ENCODE peak calls at places on chromosome 21, in ten cellular contexts. One of them, this sample, is unnamed.

GRCh38 chr21:35256468-35256988 is 207.4 kb upstream of the RUNX1 start:
- DNase-seq in lower lobe of right lung: peak; percentile 83
- DNase-seq in HT-29: peak; percentile 80
- DNase-seq in HTR-8/SVneo: peak; percentile 78
- DNase-seq in GM12892: no peak
- DNase-seq in astrocyte: peak; percentile 99
- DNase-seq in EL: peak; percentile 98
- DNase-seq in iPS-NIHi11: peak; percentile 14
- DNase-seq in amniotic stem cell: peak; percentile 88
- DNase-seq in glutamatergic neuron: no peak
- DNase-seq in this sample: no peak

GRCh38 chr21:44263768-44264167 is 2.1 kb upstream of the DNMT3L start:
- DNase-seq in GM12892: no peak
- DNase-seq in iPS-NIHi11: no peak
- DNase-seq in HTR-8/SVneo: no peak
- DNase-seq in HT-29: no peak
- DNase-seq in amniotic stem cell: no peak
- DNase-seq in lower lobe of right lung: no peak
- DNase-seq in astrocyte: no peak
- DNase-seq in EL: no peak
- DNase-seq in glutamatergic neuron: peak; percentile 22
- DNase-seq in this sample: no peak

GRCh38 chr21:43691801-43692200 is 27.1 kb upstream of the PDXK start:
- DNase-seq in astrocyte: no peak
- DNase-seq in iPS-NIHi11: no peak
- DNase-seq in HT-29: no peak
- DNase-seq in amniotic stem cell: no peak
- DNase-seq in HTR-8/SVneo: no peak
- DNase-seq in lower lobe of right lung: peak; percentile 28
- DNase-seq in glutamatergic neuron: no peak
- DNase-seq in EL: no peak
- DNase-seq in GM12892: no peak
- DNase-seq in this sample: no peak

GRCh38 chr21:25556087-25556486 is 51.2 kb downstream of the MRPL39 start:
- DNase-seq in glutamatergic neuron: no peak
- DNase-seq in astrocyte: no peak
- DNase-seq in lower lobe of right lung: no peak
- DNase-seq in iPS-NIHi11: no peak
- DNase-seq in HT-29: no peak
- DNase-seq in EL: peak; percentile 33
- DNase-seq in amniotic stem cell: no peak
- DNase-seq in GM12892: no peak
- DNase-seq in HTR-8/SVneo: no peak
- DNase-seq in this sample: no peak

GRCh38 chr21:15289896-15290841 is 225.4 kb upstream of the NRIP1 start:
- DNase-seq in iPS-NIHi11: peak; percentile 65
- DNase-seq in GM12892: no peak
- DNase-seq in lower lobe of right lung: peak; percentile 51
- DNase-seq in HTR-8/SVneo: no peak
- DNase-seq in glutamatergic neuron: peak; percentile 63
- DNase-seq in amniotic stem cell: no peak
- DNase-seq in EL: peak; percentile 18
- DNase-seq in astrocyte: no peak
- DNase-seq in HT-29: peak; percentile 43
- DNase-seq in this sample: no peak

GRCh38 chr21:38917045-38917774 is 111.5 kb downstream of the ETS2 start:
- DNase-seq in EL: no peak
- DNase-seq in glutamatergic neuron: no peak
- DNase-seq in amniotic stem cell: no peak
- DNase-seq in iPS-NIHi11: no peak
- DNase-seq in HTR-8/SVneo: no peak
- DNase-seq in GM12892: no peak
- DNase-seq in astrocyte: no peak
- DNase-seq in HT-29: peak; percentile 74
- DNase-seq in lower lobe of right lung: no peak
- DNase-seq in this sample: no peak

GRCh38 chr21:25682382-25682781 is 43.3 kb downstream of the JAM2 start:
- DNase-seq in astrocyte: no peak
- DNase-seq in lower lobe of right lung: no peak
- DNase-seq in amniotic stem cell: no peak
- DNase-seq in glutamatergic neuron: no peak
- DNase-seq in HTR-8/SVneo: no peak
- DNase-seq in iPS-NIHi11: no peak
- DNase-seq in HT-29: no peak
- DNase-seq in EL: no peak
- DNase-seq in GM12892: no peak
- DNase-seq in this sample: no peak

GRCh38 chr21:14677023-14677422 is 130.9 kb upstream of the SAMSN1 start:
- DNase-seq in amniotic stem cell: no peak
- DNase-seq in glutamatergic neuron: no peak
- DNase-seq in EL: no peak
- DNase-seq in iPS-NIHi11: no peak
- DNase-seq in GM12892: no peak
- DNase-seq in lower lobe of right lung: no peak
- DNase-seq in astrocyte: no peak
- DNase-seq in HTR-8/SVneo: no peak
- DNase-seq in HT-29: no peak
- DNase-seq in this sample: no peak

This sample was measured in GM06990.